ENCODE peak calls at places on chromosomes 12 and 14, in five cellular contexts. Z is T1000, F is HuH-7, D is fibroblast of pulmonary artery, M is activated T-cell treated with anti-CD3 and anti-CD28 coated beads for 24 hours. W is an unnamed sample.

GRCh38 chr12:47808574-47809380 is 10.9 kb downstream of the HDAC7 start:
- DNase-seq in F (no peak), Z (no peak), M (no peak), D (no peak), W (no peak)

GRCh38 chr12:130658561-130658960 is 57.5 kb downstream of the RIMBP2 start:
- DNase-seq in D (no peak), M (no peak), Z (no peak), F (no peak), W (no peak)

GRCh38 chr14:101500061-101500460 is 61.2 kb upstream of the DIO3 start:
- DNase-seq in M (no peak), Z (no peak), F (no peak), D (no peak), W (no peak)

GRCh38 chr12:83199069-83199468 is 512.4 kb downstream of the TMTC2 start:
- DNase-seq in F (no peak), M (no peak), D (no peak), Z (no peak), W (no peak)

GRCh38 chr12:90166671-90167070 is 458.0 kb upstream of the ATP2B1 start:
- DNase-seq in Z (no peak), D (no peak), M (no peak), F (no peak), W (no peak)

GRCh38 chr14:104687601-104688504 is 1.6 kb upstream of the INF2 start:
- DNase-seq in M (no peak), F (peak), D (peak), Z (peak), W (peak)

GRCh38 chr12:9750276-9751203 is 10.2 kb downstream of the CD69 start:
- DNase-seq in D (peak), Z (no peak), F (peak), M (peak), W (peak)

GRCh38 chr12:106304001-106304421 is 1.5 kb downstream of the TCP11L2 start:
- DNase-seq in F (no peak), Z (no peak), M (no peak), D (no peak), W (no peak)

GRCh38 chr14:24310387-24310665 is 386 bp downstream of the LTB4R2 start:
- DNase-seq in Z (no peak), M (no peak), D (no peak), F (no peak), W (no peak)

GRCh38 chr12:93127582-93128331 is 198.7 kb upstream of the EEA1 start:
- DNase-seq in D (peak), Z (no peak), M (no peak), F (peak), W (no peak)

GRCh38 chr14:58299665-58300202 is 1.4 kb downstream of the ARID4A start:
- DNase-seq in D (no peak), M (no peak), Z (no peak), F (peak), W (no peak)